ENCODE peak calls at places on chromosomes 5 and 9, in eight cellular contexts. M is NCI-H1694 treated with DMSO at 0.1 percent for 48 hours; C is Caki2; Q is heart right ventricle; R is T-cell; V is A549; O is effector memory CD4-positive, alpha-beta T cell; J is endothelial cell. K is an unnamed sample.

GRCh38 chr5:181069767-181070491 is 29.9 kb downstream of the BTNL9 start:
- DNase-seq in M (no peak), C (no peak), Q (no peak), R (no peak), V (no peak), O (no peak), J (no peak), K (no peak)

GRCh38 chr9:37174247-37174646 is 53.9 kb downstream of the ZCCHC7 start:
- DNase-seq in M (no peak), C (no peak), Q (no peak), R (no peak), V (no peak), O (no peak), J (no peak), K (no peak)

GRCh38 chr9:4084440-4084818 is 215.4 kb downstream of the GLIS3 start:
- DNase-seq in M (no peak), C (no peak), Q (peak), R (no peak), V (no peak), O (no peak), J (no peak), K (no peak)

GRCh38 chr5:119554597-119554996 is 74.8 kb upstream of the FAM170A start:
- DNase-seq in M (no peak), C (no peak), Q (no peak), R (no peak), V (no peak), O (no peak), J (no peak), K (no peak)

GRCh38 chr9:9790216-9790872 is 822.5 kb downstream of the PTPRD start:
- DNase-seq in M (peak), C (peak), Q (no peak), R (no peak), V (peak), O (no peak), J (peak), K (peak)

GRCh38 chr9:101736723-101737122 is 1.7 kb downstream of the GRIN3A start:
- DNase-seq in M (no peak), C (no peak), Q (peak), R (no peak), V (no peak), O (no peak), J (peak), K (no peak)

GRCh38 chr5:466661-467310 is 23.8 kb downstream of the EXOC3 start:
- DNase-seq in M (no peak), C (no peak), Q (no peak), R (no peak), V (no peak), O (no peak), J (no peak), K (no peak)

GRCh38 chr9:137660144-137660543 is 41.3 kb downstream of the EHMT1 start:
- DNase-seq in M (no peak), C (no peak), Q (no peak), R (no peak), V (no peak), O (no peak), J (no peak), K (no peak)

GRCh38 chr5:155091063-155091648 is 77.6 kb downstream of the KIF4B start:
- DNase-seq in M (no peak), C (no peak), Q (peak), R (no peak), V (no peak), O (no peak), J (no peak), K (no peak)

GRCh38 chr9:136105398-136106135 is 10.5 kb upstream of the NACC2 start:
- DNase-seq in M (no peak), C (no peak), Q (peak), R (no peak), V (no peak), O (no peak), J (no peak), K (no peak)

GRCh38 chr9:95821999-95822398 is 53.5 kb upstream of the ERCC6L2 start:
- DNase-seq in M (no peak), C (no peak), Q (no peak), R (no peak), V (no peak), O (no peak), J (no peak), K (no peak)

GRCh38 chr5:103785569-103785968 is 223.0 kb upstream of the NUDT12 start:
- DNase-seq in M (no peak), C (no peak), Q (no peak), R (no peak), V (no peak), O (no peak), J (no peak), K (no peak)

GRCh38 chr5:31362931-31363568 is 168.8 kb downstream of the DROSHA start:
- DNase-seq in M (no peak), C (no peak), Q (no peak), R (no peak), V (no peak), O (no peak), J (no peak), K (no peak)

GRCh38 chr5:67752357-67752708 is 463.2 kb upstream of the PIK3R1 start:
- DNase-seq in M (no peak), C (no peak), Q (no peak), R (no peak), V (no peak), O (no peak), J (no peak), K (peak)

GRCh38 chr9:107895524-107896001 is 406.0 kb upstream of the KLF4 start:
- DNase-seq in M (no peak), C (no peak), Q (no peak), R (no peak), V (no peak), O (no peak), J (no peak), K (no peak)

GRCh38 chr9:76394023-76394895 is at the start of gene RFK:
- DNase-seq in M (peak), C (peak), Q (peak), R (peak), V (peak), O (peak), J (peak), K (peak)

GRCh38 chr5:132886064-132886823 is 12.8 kb downstream of the LEAP2 start:
- DNase-seq in M (no peak), C (no peak), Q (no peak), R (no peak), V (no peak), O (no peak), J (no peak), K (no peak)

GRCh38 chr5:13987843-13988464 is 43.5 kb upstream of the DNAH5 start:
- DNase-seq in M (peak), C (peak), Q (peak), R (no peak), V (peak), O (no peak), J (peak), K (no peak)

GRCh38 chr5:93675458-93676450 is 65.6 kb downstream of the POU5F2 start:
- DNase-seq in M (peak), C (no peak), Q (no peak), R (no peak), V (no peak), O (no peak), J (no peak), K (no peak)

GRCh38 chr5:180852510-180852909 is 8.6 kb downstream of the ZFP62 start:
- DNase-seq in M (peak), C (no peak), Q (no peak), R (no peak), V (no peak), O (no peak), J (no peak), K (no peak)

K was measured in left lobe of liver.